ENCODE peak calls at places on chromosomes 2 and 18, in four cellular contexts. One of them, this sample, is unnamed.

GRCh38 chr2:219199470-219200211 is 6.9 kb upstream of the ZFAND2B start:
- DNase-seq in bronchial epithelial cell: no peak
- DNase-seq in fibroblast of lung: no peak
- DNase-seq in cardiac muscle cell: no peak
- DNase-seq in this sample: no peak

GRCh38 chr2:83933743-83934142 is 525.3 kb downstream of the SUCLG1 start:
- DNase-seq in bronchial epithelial cell: no peak
- DNase-seq in cardiac muscle cell: no peak
- DNase-seq in fibroblast of lung: no peak
- DNase-seq in this sample: no peak

GRCh38 chr2:27039426-27039825 is 6.7 kb downstream of the TMEM214 start:
- DNase-seq in bronchial epithelial cell: no peak
- DNase-seq in fibroblast of lung: no peak
- DNase-seq in cardiac muscle cell: no peak
- DNase-seq in this sample: no peak

GRCh38 chr2:5539281-5540211 is 152.6 kb upstream of the SOX11 start:
- DNase-seq in cardiac muscle cell: peak; percentile 42
- DNase-seq in bronchial epithelial cell: no peak
- DNase-seq in fibroblast of lung: no peak
- DNase-seq in this sample: no peak

GRCh38 chr2:119794237-119794636 is 34.5 kb downstream of the PTPN4 start:
- DNase-seq in cardiac muscle cell: no peak
- DNase-seq in fibroblast of lung: no peak
- DNase-seq in bronchial epithelial cell: no peak
- DNase-seq in this sample: no peak

GRCh38 chr2:221572821-221573429 is 821 bp upstream of the EPHA4 start:
- DNase-seq in bronchial epithelial cell: peak; percentile 29
- DNase-seq in fibroblast of lung: peak; percentile 71
- DNase-seq in cardiac muscle cell: no peak
- DNase-seq in this sample: peak; percentile 77

GRCh38 chr2:142755191-142755590 is 122.3 kb upstream of the KYNU start:
- DNase-seq in cardiac muscle cell: no peak
- DNase-seq in bronchial epithelial cell: no peak
- DNase-seq in fibroblast of lung: peak; percentile 52
- DNase-seq in this sample: no peak

GRCh38 chr2:169208026-169208425 is 138.7 kb downstream of the DHRS9 start:
- DNase-seq in bronchial epithelial cell: no peak
- DNase-seq in fibroblast of lung: no peak
- DNase-seq in cardiac muscle cell: no peak
- DNase-seq in this sample: no peak

GRCh38 chr2:43399515-43400245 is 173.3 kb upstream of the ZFP36L2 start:
- DNase-seq in bronchial epithelial cell: no peak
- DNase-seq in fibroblast of lung: peak; percentile 87
- DNase-seq in cardiac muscle cell: no peak
- DNase-seq in this sample: no peak

GRCh38 chr18:46424898-46425297 is 232.1 kb downstream of the LOXHD1 start:
- DNase-seq in cardiac muscle cell: peak; percentile 74
- DNase-seq in bronchial epithelial cell: no peak
- DNase-seq in fibroblast of lung: no peak
- DNase-seq in this sample: no peak

GRCh38 chr18:64409511-64409910 is 260.6 kb upstream of the LINC00305 start:
- DNase-seq in bronchial epithelial cell: peak; percentile 0
- DNase-seq in cardiac muscle cell: peak; percentile 56
- DNase-seq in fibroblast of lung: no peak
- DNase-seq in this sample: no peak

GRCh38 chr2:202317080-202317859 is 51.7 kb downstream of the NOP58 start:
- DNase-seq in cardiac muscle cell: no peak
- DNase-seq in bronchial epithelial cell: peak; percentile 61
- DNase-seq in fibroblast of lung: peak; percentile 94
- DNase-seq in this sample: no peak

GRCh38 chr2:120847700-120848321 is 112.1 kb downstream of the GLI2 start:
- DNase-seq in bronchial epithelial cell: peak; percentile 77
- DNase-seq in fibroblast of lung: peak; percentile 21
- DNase-seq in cardiac muscle cell: no peak
- DNase-seq in this sample: peak; percentile 48

GRCh38 chr18:53629356-53629755 is 595.1 kb downstream of the MBD2 start:
- DNase-seq in cardiac muscle cell: no peak
- DNase-seq in bronchial epithelial cell: no peak
- DNase-seq in fibroblast of lung: no peak
- DNase-seq in this sample: no peak

GRCh38 chr2:189702071-189702470 is 27.6 kb downstream of the ANKAR start:
- DNase-seq in fibroblast of lung: no peak
- DNase-seq in cardiac muscle cell: no peak
- DNase-seq in bronchial epithelial cell: peak; percentile 2
- DNase-seq in this sample: no peak

GRCh38 chr2:85651097-85651496 is 16.9 kb downstream of the SFTPB start:
- DNase-seq in bronchial epithelial cell: no peak
- DNase-seq in cardiac muscle cell: no peak
- DNase-seq in fibroblast of lung: no peak
- DNase-seq in this sample: no peak
- H3K36me3 ChIP-seq in bronchial epithelial cell: peaks cover 12% of the 10 kb centered on the region
- H3K36me3 ChIP-seq in cardiac muscle cell: peaks cover 44% of the 10 kb centered on the region
- H3K36me3 ChIP-seq in fibroblast of lung: peaks cover 4% of the 10 kb centered on the region
- H3K36me3 ChIP-seq in this sample: peaks cover 49% of the 10 kb centered on the region

DNA sequence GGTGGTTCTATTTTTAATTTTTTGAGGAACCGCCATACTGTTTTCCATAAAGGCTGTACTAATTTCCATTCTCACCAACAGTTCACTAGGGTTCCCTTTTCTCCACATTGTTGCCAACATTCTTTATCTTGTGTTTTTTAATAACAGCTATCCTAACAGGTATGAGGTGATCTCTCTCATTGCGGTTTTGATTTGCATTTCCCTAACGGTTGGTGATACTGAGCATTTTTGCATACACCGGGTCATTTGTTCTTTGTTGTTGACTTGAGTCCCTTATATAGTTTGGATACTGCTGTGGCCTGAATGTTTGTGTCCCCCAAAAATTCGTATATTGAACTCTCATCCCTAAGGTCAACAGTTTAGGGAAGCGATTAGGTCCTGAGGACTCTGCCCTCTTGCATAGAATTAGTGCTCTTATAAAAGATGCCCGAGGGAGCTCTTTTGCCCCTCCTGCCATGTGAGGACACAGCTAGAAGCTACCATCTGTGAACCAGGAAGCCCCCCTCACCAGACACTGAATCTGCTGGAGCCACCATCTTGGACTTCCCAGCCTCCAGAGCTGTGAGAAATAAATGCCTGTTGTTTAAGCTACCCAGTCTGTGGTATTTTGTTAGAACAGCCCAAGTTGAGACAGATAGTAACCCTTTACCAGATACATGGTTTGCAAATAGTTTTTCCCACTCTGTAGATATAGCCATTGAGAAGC is 4.7 kb downstream of the IMP4 start:
- DNase-seq in cardiac muscle cell: no peak
- DNase-seq in fibroblast of lung: no peak
- DNase-seq in bronchial epithelial cell: no peak
- DNase-seq in this sample: no peak
- H3K36me3 ChIP-seq in cardiac muscle cell: peaks cover 32% of the 10 kb centered on the region
- H3K36me3 ChIP-seq in fibroblast of lung: peaks cover 29% of the 10 kb centered on the region
- H3K36me3 ChIP-seq in bronchial epithelial cell: peaks cover 21% of the 10 kb centered on the region
- H3K36me3 ChIP-seq in this sample: peaks cover 51% of the 10 kb centered on the region

GRCh38 chr2:99317156-99317872 is 16.3 kb upstream of the LYG1 start:
- DNase-seq in bronchial epithelial cell: no peak
- DNase-seq in fibroblast of lung: no peak
- DNase-seq in cardiac muscle cell: no peak
- DNase-seq in this sample: no peak
- H3K36me3 ChIP-seq in bronchial epithelial cell: peaks cover 3% of the 10 kb centered on the region
- H3K36me3 ChIP-seq in fibroblast of lung: peaks cover 8% of the 10 kb centered on the region
- H3K36me3 ChIP-seq in cardiac muscle cell: peaks cover 37% of the 10 kb centered on the region
- H3K36me3 ChIP-seq in this sample: peaks cover 45% of the 10 kb centered on the region

GRCh38 chr2:241069821-241070281 is 32.2 kb downstream of the MTERF4 start:
- DNase-seq in fibroblast of lung: no peak
- DNase-seq in cardiac muscle cell: no peak
- DNase-seq in bronchial epithelial cell: no peak
- DNase-seq in this sample: no peak
- H3K36me3 ChIP-seq in fibroblast of lung: peaks cover 14% of the 10 kb centered on the region
- H3K36me3 ChIP-seq in cardiac muscle cell: peaks cover 2% of the 10 kb centered on the region
- H3K36me3 ChIP-seq in bronchial epithelial cell: no peaks in the 10 kb centered on the region
- H3K36me3 ChIP-seq in this sample: peaks cover 49% of the 10 kb centered on the region

DNA sequence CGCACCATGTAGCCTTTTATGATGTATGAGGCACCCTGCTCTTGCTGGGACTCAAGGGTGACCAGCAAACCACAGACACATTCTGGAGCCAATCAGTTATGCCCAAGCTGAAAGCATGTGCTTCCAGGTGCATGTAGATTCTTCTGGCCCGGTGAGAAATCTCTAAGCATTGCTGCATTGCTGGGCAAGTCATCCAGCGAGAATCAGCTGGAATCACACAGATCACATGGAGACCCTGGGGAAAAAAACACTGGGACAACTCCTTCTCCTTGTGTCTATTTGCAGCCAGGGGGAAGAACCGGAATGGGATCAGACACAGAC is 119.7 kb upstream of the KLF7 start:
- DNase-seq in fibroblast of lung: peak; percentile 11
- DNase-seq in cardiac muscle cell: no peak
- DNase-seq in bronchial epithelial cell: no peak
- DNase-seq in this sample: no peak
- H3K36me3 ChIP-seq in fibroblast of lung: no peaks in the 10 kb centered on the region
- H3K36me3 ChIP-seq in cardiac muscle cell: no peaks in the 10 kb centered on the region
- H3K36me3 ChIP-seq in bronchial epithelial cell: no peaks in the 10 kb centered on the region
- H3K36me3 ChIP-seq in this sample: no peaks in the 10 kb centered on the region

GRCh38 chr2:239753537-239753936 is 271.6 kb downstream of the NDUFA10 start:
- DNase-seq in fibroblast of lung: no peak
- DNase-seq in cardiac muscle cell: no peak
- DNase-seq in bronchial epithelial cell: no peak
- DNase-seq in this sample: no peak

GRCh38 chr2:239760596-239760995 is 264.5 kb downstream of the NDUFA10 start:
- DNase-seq in bronchial epithelial cell: no peak
- DNase-seq in cardiac muscle cell: no peak
- DNase-seq in fibroblast of lung: no peak
- DNase-seq in this sample: peak; percentile 30

GRCh38 chr2:239758325-239758877 is 266.7 kb downstream of the NDUFA10 start:
- DNase-seq in bronchial epithelial cell: peak; percentile 31
- DNase-seq in cardiac muscle cell: no peak
- DNase-seq in fibroblast of lung: peak; percentile 5
- DNase-seq in this sample: no peak

GRCh38 chr2:239757154-239757760 is 267.9 kb downstream of the NDUFA10 start:
- DNase-seq in cardiac muscle cell: no peak
- DNase-seq in bronchial epithelial cell: no peak
- DNase-seq in fibroblast of lung: no peak
- DNase-seq in this sample: no peak

DNA sequence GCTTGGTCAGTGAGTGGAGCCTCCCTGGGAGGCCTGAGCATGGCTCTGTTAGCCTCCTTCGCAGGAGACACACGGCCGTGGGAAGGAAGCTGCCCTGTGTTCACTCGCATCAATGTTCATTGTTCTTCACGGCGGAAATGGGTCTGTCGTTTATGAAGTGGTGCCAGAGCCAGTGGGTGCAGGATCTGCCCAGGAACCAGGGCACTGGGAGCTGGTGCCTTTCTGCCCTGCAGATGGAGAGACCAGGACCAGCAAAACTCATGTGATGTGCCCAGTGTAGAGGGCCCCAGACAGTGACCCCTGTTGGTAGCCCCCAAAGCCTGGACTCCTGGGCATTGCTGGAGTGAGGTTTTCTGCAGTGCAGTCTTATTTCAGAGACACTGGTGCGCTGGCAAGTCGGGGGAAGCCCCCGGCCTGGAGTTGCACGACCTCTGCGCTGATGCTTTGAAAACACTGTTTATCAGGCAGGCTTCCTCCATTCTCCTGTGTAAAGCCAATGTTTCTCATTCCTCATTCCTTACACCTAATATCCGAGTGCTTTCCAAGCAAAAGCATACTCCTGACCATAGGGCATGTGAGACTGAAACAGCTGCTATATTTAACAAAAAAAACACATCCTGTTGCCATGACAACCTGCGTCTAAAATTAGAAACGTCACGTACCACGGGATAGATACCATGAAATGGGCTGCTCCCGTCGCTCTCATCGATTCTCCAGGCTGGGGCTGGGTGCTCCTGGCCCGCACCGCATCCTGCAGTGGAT is 268.6 kb downstream of the NDUFA10 start:
- DNase-seq in cardiac muscle cell: no peak
- DNase-seq in bronchial epithelial cell: no peak
- DNase-seq in fibroblast of lung: no peak
- DNase-seq in this sample: no peak
- H3K36me3 ChIP-seq in cardiac muscle cell: no peaks in the 10 kb centered on the region
- H3K36me3 ChIP-seq in bronchial epithelial cell: no peaks in the 10 kb centered on the region
- H3K36me3 ChIP-seq in fibroblast of lung: no peaks in the 10 kb centered on the region
- H3K36me3 ChIP-seq in this sample: no peaks in the 10 kb centered on the region

GRCh38 chr2:24272161-24272802 is 88.1 kb downstream of the ITSN2 start:
- DNase-seq in fibroblast of lung: no peak
- DNase-seq in cardiac muscle cell: no peak
- DNase-seq in bronchial epithelial cell: no peak
- DNase-seq in this sample: no peak
- H3K36me3 ChIP-seq in fibroblast of lung: peaks cover 1% of the 10 kb centered on the region
- H3K36me3 ChIP-seq in cardiac muscle cell: peaks cover 30% of the 10 kb centered on the region
- H3K36me3 ChIP-seq in bronchial epithelial cell: peaks cover 4% of the 10 kb centered on the region
- H3K36me3 ChIP-seq in this sample: peaks cover 73% of the 10 kb centered on the region

DNA sequence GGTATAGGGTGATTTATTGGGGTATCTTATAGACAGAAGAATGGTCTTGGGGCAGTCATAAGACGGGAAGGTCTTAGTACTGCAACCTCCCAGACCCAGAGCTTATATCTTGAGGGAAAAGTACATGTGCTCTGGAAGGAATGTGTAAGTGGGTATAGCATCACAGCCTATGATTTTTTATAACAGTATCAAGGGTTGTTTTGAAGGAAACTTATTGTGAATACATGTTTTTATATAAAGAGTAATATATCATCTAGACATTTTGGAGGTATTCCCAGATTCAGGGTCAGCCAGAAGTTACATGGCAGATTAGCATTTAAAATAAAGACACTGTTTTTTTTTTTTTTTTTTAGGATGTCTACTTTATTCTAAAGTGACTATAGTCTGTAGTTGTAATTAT is 47.6 kb upstream of the STON1 start:
- DNase-seq in cardiac muscle cell: no peak
- DNase-seq in bronchial epithelial cell: no peak
- DNase-seq in fibroblast of lung: peak; percentile 94
- DNase-seq in this sample: no peak
- H3K36me3 ChIP-seq in cardiac muscle cell: peaks cover 8% of the 10 kb centered on the region
- H3K36me3 ChIP-seq in bronchial epithelial cell: peaks cover 7% of the 10 kb centered on the region
- H3K36me3 ChIP-seq in fibroblast of lung: peaks cover 2% of the 10 kb centered on the region
- H3K36me3 ChIP-seq in this sample: peaks cover 44% of the 10 kb centered on the region

DNA sequence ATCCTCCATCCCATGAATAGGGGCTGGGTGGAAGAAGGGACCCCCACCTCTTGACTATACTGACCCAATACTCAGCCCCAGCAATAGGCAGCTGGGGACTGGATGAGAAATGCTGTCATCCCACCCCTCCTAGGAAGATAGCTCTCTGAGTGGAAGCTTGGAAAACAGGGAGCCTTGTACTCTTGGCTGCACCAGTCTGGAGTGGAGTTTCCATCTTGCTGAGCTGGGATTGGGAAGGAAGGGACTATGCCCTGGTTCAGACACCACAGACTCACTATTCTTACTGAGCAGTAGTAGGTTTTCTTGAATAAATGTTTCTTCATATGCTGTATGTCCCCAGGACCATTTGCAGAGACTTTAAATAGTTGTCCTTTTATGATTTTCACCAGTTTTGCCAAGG is 7.4 kb downstream of the DCAF17 start:
- DNase-seq in fibroblast of lung: no peak
- DNase-seq in bronchial epithelial cell: no peak
- DNase-seq in cardiac muscle cell: no peak
- DNase-seq in this sample: no peak
- H3K36me3 ChIP-seq in fibroblast of lung: peaks cover 1% of the 10 kb centered on the region
- H3K36me3 ChIP-seq in bronchial epithelial cell: peaks cover 5% of the 10 kb centered on the region
- H3K36me3 ChIP-seq in cardiac muscle cell: peaks cover 42% of the 10 kb centered on the region
- H3K36me3 ChIP-seq in this sample: peaks cover 81% of the 10 kb centered on the region